ENCODE peak calls at places on chromosomes 4 and X, in four cellular contexts. S is mesenchymal stem cell, B is H1, M is neuronal stem cell. R is an unnamed sample.

GRCh38 chr4:120808475-120809141 is 113.9 kb downstream of the PRDM5 start:
- DNase-seq in B (no peak), M (no peak), S (no peak), R (no peak)

GRCh38 chr4:20684852-20685763 is 15.2 kb upstream of the PACRGL start:
- DNase-seq in M (no peak), B (no peak), S (peak; percentile 40), R (no peak)

GRCh38 chr4:24770111-24770584 is 25.2 kb upstream of the SOD3 start:
- DNase-seq in M (no peak), S (peak; percentile 84), B (peak; percentile 21), R (no peak)

GRCh38 chr4:35771571-35771970 is 472.7 kb downstream of the ARAP2 start:
- DNase-seq in B (no peak), M (no peak), S (no peak), R (no peak)

GRCh38 chr4:55553442-55553841 is 6.7 kb upstream of the CLOCK start:
- DNase-seq in S (no peak), M (no peak), B (no peak), R (peak; percentile 62)

GRCh38 chrX:24241822-24242648 is 71.8 kb downstream of the SUPT20HL2 start:
- DNase-seq in M (no peak), B (no peak), S (peak; percentile 32), R (no peak)

GRCh38 chr4:81421346-81422218 is 50.1 kb downstream of the RASGEF1B start:
- DNase-seq in B (no peak), S (no peak), M (no peak), R (no peak)

GRCh38 chr4:6180841-6181631 is 19.3 kb downstream of the JAKMIP1 start:
- DNase-seq in B (no peak), S (no peak), M (no peak), R (no peak)

GRCh38 chrX:129701624-129702069 is 37.1 kb upstream of the XPNPEP2 start:
- DNase-seq in M (no peak), B (no peak), S (no peak), R (no peak)

GRCh38 chr4:21769404-21770147 is 179.0 kb downstream of the KCNIP4 start:
- DNase-seq in B (no peak), S (peak; percentile 64), M (no peak), R (no peak)

GRCh38 chrX:121479406-121479805 is 432.0 kb downstream of the GLUD2 start:
- DNase-seq in S (no peak), B (no peak), M (no peak), R (no peak)

GRCh38 chr4:179804440-179804839 is 2362.2 kb upstream of the AGA start:
- DNase-seq in S (no peak), B (no peak), M (no peak), R (no peak)

GRCh38 chr4:186920486-186920885 is 196.8 kb upstream of the FAT1 start:
- DNase-seq in M (no peak), S (peak; percentile 69), B (no peak), R (no peak)

GRCh38 chrX:154441984-154442707 is 1.8 kb upstream of the FAM50A start:
- DNase-seq in M (no peak), S (no peak), B (no peak), R (no peak)

GRCh38 chr4:27066591-27066990 is 205.9 kb downstream of the STIM2 start:
- DNase-seq in S (no peak), M (no peak), B (no peak), R (peak; percentile 1)

GRCh38 chrX:138775501-138775900 is 64.0 kb upstream of the FGF13 start:
- DNase-seq in B (no peak), S (peak; percentile 2), M (no peak), R (no peak)

GRCh38 chr4:169620846-169621228 is 459 bp downstream of the CLCN3 start:
- DNase-seq in M (peak; percentile 20), S (peak; percentile 61), B (no peak), R (no peak)

GRCh38 chr4:113052379-113052951 is 3.0 kb downstream of the ANK2 start:
- DNase-seq in B (no peak), S (peak; percentile 72), M (no peak), R (no peak)

GRCh38 chr4:76548704-76549103 is 113.7 kb downstream of the SHROOM3 start:
- DNase-seq in M (no peak), B (no peak), S (no peak), R (no peak)

GRCh38 chr4:70838972-70839536 is 636 bp downstream of the GRSF1 start:
- DNase-seq in S (peak; percentile 75), B (no peak), M (peak; percentile 61), R (peak; percentile 53)

DNA sequence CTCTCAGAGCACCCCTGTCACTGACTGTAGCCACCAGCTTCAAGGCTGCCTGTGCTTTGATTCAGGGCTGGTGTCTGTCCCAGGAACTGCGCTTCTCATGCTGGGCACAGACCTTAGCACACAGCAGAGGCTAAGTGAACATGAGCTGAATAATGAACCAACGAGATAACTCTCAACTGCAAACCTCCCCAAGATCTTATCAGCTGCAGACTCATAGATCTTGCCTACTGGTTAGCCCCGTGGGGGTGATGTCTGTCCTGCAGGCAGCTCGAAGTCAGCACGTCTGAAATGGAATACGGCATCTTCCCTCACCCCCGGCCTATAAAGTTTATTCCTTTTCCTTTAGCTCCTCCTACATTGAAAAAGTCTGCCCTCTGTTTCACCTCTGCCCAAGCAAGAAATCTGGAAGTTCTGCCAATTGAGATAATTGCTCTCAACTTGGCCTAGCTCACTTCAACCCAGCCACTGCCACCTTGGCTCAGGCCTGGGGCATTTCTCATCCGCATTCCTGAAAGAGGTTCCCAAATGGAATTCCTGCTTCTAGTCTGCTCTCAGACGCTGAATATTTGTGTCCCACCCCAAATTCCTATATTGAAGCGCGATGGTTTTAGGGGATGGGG is 73.7 kb downstream of the GATB start:
- DNase-seq in S (no peak), B (no peak), M (no peak), R (no peak)
- H2BK12ac ChIP-seq in S (no peak overlapping the region), B (no peak overlapping the region), M (no peak overlapping the region), R (no peak overlapping the region)

GRCh38 chr4:80071643-80072606 is 1.1 kb downstream of the ANTXR2 start:
- DNase-seq in M (peak; percentile 58), S (peak; percentile 59), B (peak; percentile 17), R (peak; percentile 73)

GRCh38 chr4:80074059-80074458 is 1.0 kb upstream of the ANTXR2 start:
- DNase-seq in M (no peak), B (no peak), S (peak; percentile 6), R (no peak)

GRCh38 chr4:80070880-80071620 is 2.0 kb downstream of the ANTXR2 start:
- DNase-seq in M (no peak), B (no peak), S (peak; percentile 40), R (no peak)

GRCh38 chr4:80073362-80074008 is 456 bp upstream of the ANTXR2 start:
- DNase-seq in S (no peak), B (no peak), M (no peak), R (no peak)

GRCh38 chr4:80072607-80073361 is at the start of gene ANTXR2:
- DNase-seq in S (peak; percentile 96), M (peak; percentile 84), B (peak; percentile 39), R (peak; percentile 83)
- H2BK12ac ChIP-seq in S (peak within 1 kb of the TSS; percentile 90), M (no peak within 1 kb of the TSS), B (no peak within 1 kb of the TSS), R (no peak within 1 kb of the TSS)

GRCh38 chr4:54064317-54065275 is at the start of gene CHIC2:
- DNase-seq in B (peak; percentile 72), S (peak; percentile 95), M (peak; percentile 91), R (peak; percentile 96)
- H2BK12ac ChIP-seq in B (no peak within 1 kb of the TSS), S (peak within 1 kb of the TSS; percentile 96), M (no peak within 1 kb of the TSS), R (no peak within 1 kb of the TSS)

GRCh38 chr4:78079701-78080430 is 22.7 kb downstream of the FRAS1 start:
- DNase-seq in S (no peak), B (no peak), M (no peak), R (no peak)
- H2BK12ac ChIP-seq in S (no peak overlapping the region), B (no peak overlapping the region), M (no peak overlapping the region), R (no peak overlapping the region)